ENCODE peak calls at places on chromosomes 7 and 10, in six cellular contexts. C is fibroblast of the aortic adventitia, D is fibroblast of mammary gland, W is AG10803, A is RWPE2, X is lung. J is an unnamed sample.

GRCh38 chr10:72663971-72664370 is 28.0 kb upstream of the MCU start:
- DNase-seq in D (no peak), X (no peak), W (no peak), C (no peak), A (no peak), J (no peak)

GRCh38 chr7:102042016-102042656 is 224.7 kb downstream of the CUX1 start:
- DNase-seq in W (peak), C (peak), D (peak), X (no peak), A (no peak), J (no peak)

GRCh38 chr7:20348408-20348807 is 17.7 kb downstream of the ITGB8 start:
- DNase-seq in C (no peak), X (no peak), A (no peak), D (no peak), W (no peak), J (no peak)

GRCh38 chr7:131606346-131607290 is 50.2 kb upstream of the PODXL start:
- DNase-seq in X (no peak), A (no peak), W (no peak), D (no peak), C (peak), J (peak)

GRCh38 chr7:54129035-54129434 is 413.1 kb upstream of the VSTM2A start:
- DNase-seq in X (no peak), W (no peak), A (no peak), C (no peak), D (no peak), J (no peak)

GRCh38 chr10:112875474-112876267 is 74.4 kb upstream of the TCF7L2 start:
- DNase-seq in C (peak), W (peak), A (no peak), X (no peak), D (peak), J (peak)

GRCh38 chr10:46037107-46037900 is 6.9 kb upstream of the NCOA4 start:
- DNase-seq in C (no peak), W (no peak), A (no peak), D (no peak), X (no peak), J (no peak)

GRCh38 chr7:155371884-155372781 is 74.5 kb downstream of the INSIG1 start:
- DNase-seq in A (peak), X (no peak), D (no peak), C (no peak), W (no peak), J (no peak)

GRCh38 chr10:50367732-50368131 is 116.4 kb upstream of the ASAH2 start:
- DNase-seq in W (peak), C (peak), A (no peak), D (peak), X (no peak), J (peak)

GRCh38 chr10:121172406-121172805 is 321.2 kb downstream of the WDR11 start:
- DNase-seq in X (no peak), A (no peak), C (no peak), D (no peak), W (no peak), J (no peak)

GRCh38 chr10:116753759-116754158 is 11.4 kb upstream of the HSPA12A start:
- DNase-seq in X (no peak), W (no peak), C (peak), D (peak), A (peak), J (no peak)

GRCh38 chr7:100007887-100008286 is 7.5 kb upstream of the ZKSCAN1 start:
- DNase-seq in D (no peak), A (no peak), X (no peak), C (no peak), W (no peak), J (no peak)

DNA sequence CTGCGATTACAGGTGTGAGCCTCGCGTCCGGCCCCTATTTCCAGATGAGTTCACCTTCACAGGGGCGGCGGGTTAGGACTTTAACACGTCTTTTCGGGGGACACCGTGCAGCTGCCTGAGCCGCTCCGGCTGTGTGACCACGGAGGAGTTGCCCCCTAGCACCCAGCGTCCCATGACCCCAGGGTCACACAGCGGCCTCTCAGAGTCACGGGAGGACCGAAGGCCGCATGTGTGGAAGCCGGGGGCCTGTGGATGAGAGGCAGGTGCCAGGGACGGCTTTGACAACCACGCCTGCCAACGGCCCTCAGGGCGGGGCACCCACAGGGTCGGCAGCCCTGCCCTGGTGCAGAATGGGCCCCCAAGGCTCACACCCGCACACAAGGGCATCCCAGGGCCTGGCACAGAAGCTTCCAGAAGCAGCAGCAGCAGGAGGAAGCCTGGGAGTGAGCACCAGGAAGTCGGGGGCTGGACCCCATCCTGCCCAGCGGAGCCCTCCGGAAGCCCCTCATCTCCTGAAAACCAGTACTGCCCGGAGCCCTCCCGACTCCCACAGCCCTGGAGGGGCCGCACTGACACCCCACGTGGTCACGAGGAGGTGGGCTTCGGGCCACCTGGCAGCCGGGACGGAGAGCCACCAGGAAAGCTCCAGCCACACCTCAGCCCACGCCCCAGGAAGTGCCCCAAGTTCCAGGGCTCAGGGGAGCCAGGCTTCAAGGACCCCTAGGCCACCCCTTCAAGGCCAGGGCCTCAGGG is 32.7 kb downstream of the ADAP1 start:
- DNase-seq in D (no peak), X (no peak), W (no peak), A (peak), C (no peak), J (no peak)
- H3K4me3 ChIP-seq in D (no peak), X (no peak), W (no peak), A (no peak), C (no peak), J (no peak)

GRCh38 chr10:59470570-59470969 is 108.2 kb upstream of the FAM13C start:
- DNase-seq in C (no peak), D (no peak), A (no peak), X (no peak), W (no peak), J (no peak)

GRCh38 chr10:59464483-59464882 is 102.1 kb upstream of the FAM13C start:
- DNase-seq in A (no peak), D (no peak), X (no peak), C (no peak), W (no peak), J (no peak)

GRCh38 chr10:59463909-59464308 is 101.6 kb upstream of the FAM13C start:
- DNase-seq in W (no peak), A (no peak), C (no peak), D (no peak), X (no peak), J (no peak)

GRCh38 chr10:59460601-59461000 is 98.3 kb upstream of the FAM13C start:
- DNase-seq in W (peak), A (no peak), X (no peak), C (no peak), D (no peak), J (no peak)

GRCh38 chr10:59465089-59465488 is 102.7 kb upstream of the FAM13C start:
- DNase-seq in A (no peak), C (peak), D (peak), W (peak), X (no peak), J (peak)
- TF ChIP-seq CTCF in A (peak), C (peak), D (peak), W (peak), X (no peak), J (peak)

DNA sequence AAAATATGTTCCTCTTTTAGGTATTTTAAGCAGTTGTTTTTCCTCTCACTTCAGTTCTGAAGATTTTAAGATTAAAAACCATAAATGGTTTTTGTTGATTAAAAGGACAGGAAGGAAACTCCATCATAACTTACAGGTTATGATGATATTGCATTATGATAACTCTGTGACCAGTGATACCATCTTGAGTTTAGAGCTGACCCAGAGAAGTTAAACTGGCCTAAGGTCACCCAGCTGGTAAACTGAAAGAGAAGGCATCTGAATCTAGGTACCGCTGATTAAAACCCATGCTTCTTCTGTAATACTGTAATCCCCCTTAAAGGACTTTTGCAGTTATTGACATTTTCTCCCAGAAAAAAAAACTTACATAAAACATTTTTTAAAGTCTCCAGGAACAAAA is 29.6 kb downstream of the LOXL4 start:
- DNase-seq in X (no peak), W (no peak), C (no peak), A (no peak), D (no peak), J (no peak)
- H3K4me3 ChIP-seq in X (no peak), W (no peak), C (no peak), A (no peak), D (no peak), J (no peak)

DNA sequence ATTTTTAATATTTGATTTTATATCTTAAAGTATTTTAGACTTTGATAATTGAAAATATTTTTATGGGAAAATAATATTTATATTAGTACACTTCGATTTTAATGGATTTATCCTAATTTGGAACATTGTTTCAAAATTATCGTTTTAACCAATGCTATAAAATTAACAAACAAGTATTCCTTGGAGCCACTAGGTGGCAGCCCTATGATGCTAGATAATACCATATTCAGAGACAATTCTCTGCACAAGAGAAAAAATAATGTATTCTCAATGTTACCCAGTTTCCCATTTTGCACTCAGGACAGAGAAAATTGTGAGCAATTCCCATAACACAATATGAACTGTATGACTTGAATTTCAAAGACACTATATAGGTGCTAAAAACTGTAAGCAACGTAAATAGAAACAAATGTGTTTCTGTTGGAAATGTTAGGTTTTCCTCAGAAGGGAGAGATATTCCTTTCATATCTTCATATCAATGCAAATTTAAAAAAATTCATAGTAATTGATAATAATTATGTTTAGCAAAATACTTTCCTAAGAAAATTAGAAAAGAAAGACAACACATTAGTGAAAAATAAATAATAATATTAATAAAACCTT is 237.8 kb downstream of the SEMA3E start:
- DNase-seq in C (peak), X (no peak), A (no peak), W (peak), D (peak), J (peak)
- TF ChIP-seq CTCF in C (peak), X (peak), A (peak), W (peak), D (peak), J (peak)

DNA sequence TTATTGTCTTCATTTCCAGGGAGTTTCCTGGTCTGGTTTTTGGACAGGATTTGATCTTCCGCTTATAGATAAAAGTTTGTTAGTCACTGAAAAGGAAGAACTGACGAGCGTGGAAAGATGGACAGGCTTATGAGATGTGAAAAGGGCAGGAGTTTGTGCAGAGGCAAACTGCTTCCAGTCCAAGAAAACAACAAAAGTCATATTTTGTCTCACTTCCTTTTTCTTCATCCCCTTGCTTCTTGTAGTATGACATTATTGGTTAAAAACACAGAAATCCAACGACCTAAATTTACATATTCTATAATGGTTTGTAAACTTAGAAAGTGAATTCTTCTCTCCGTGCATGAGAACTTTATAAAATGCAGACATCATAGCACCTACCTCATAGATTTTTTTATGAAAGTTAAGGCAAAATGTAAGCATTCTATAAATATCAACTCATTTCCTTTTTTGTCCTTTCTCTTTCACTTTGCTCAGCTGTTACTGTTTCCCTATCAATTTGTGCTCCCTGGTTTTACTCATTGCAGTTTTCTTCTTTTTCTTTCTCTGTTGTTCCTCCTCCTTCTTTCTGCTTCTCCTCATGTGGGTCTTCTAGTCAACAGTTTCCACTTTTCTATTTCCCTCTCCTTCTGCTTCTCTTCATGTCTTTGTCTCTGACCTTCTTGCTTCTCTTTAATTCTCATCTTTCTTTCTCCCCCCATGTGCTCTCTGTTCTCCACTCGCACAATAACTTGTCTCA is 370.2 kb downstream of the ARL4A start:
- DNase-seq in A (no peak), X (no peak), W (no peak), C (no peak), D (no peak), J (peak)
- H3K4me3 ChIP-seq in A (no peak), X (no peak), W (no peak), C (no peak), D (no peak), J (peak)

DNA sequence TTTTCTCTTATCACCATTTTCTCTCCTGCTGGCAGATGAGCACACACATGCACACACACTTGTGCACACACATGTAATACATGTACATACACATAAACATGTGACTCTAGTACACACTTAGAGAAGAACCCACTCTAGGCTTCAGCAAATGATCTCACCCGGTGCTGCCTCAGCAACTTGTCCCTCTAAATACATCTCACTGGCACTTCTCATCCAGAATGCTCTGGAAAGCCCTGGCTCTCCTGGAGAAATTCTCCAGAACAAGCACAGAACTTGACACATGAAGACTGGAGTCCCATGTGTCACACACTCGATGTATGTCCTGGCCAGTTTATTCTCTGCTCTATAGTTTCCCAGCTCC is 254.9 kb downstream of the ELMO1 start:
- DNase-seq in W (no peak), X (no peak), D (no peak), A (no peak), C (no peak), J (no peak)
- TF ChIP-seq CTCF in W (no peak), X (no peak), D (no peak), A (no peak), C (no peak), J (no peak)

GRCh38 chr10:5545778-5546710 is 21.3 kb downstream of the CALML3 start:
- DNase-seq in A (no peak), C (peak), X (peak), D (peak), W (no peak), J (peak)

GRCh38 chr10:5549462-5550249 is 24.9 kb downstream of the CALML3 start:
- DNase-seq in W (no peak), C (no peak), D (no peak), A (no peak), X (no peak), J (no peak)

GRCh38 chr10:5546891-5547683 is 22.3 kb downstream of the CALML3 start:
- DNase-seq in X (peak), C (peak), W (no peak), A (peak), D (no peak), J (peak)

GRCh38 chr10:5547684-5547933 is 22.8 kb downstream of the CALML3 start:
- DNase-seq in C (no peak), A (no peak), X (no peak), W (no peak), D (no peak), J (peak)

GRCh38 chr10:5547934-5548660 is 23.3 kb downstream of the CALML3 start:
- DNase-seq in D (no peak), W (no peak), A (no peak), X (peak), C (peak), J (no peak)
- H3K4me3 ChIP-seq in D (no peak), W (peak), A (no peak), X (no peak), C (peak), J (no peak)

GRCh38 chr10:76050291-76050625 is 618.8 kb downstream of the LRMDA start:
- DNase-seq in A (no peak), D (no peak), W (no peak), X (no peak), C (no peak), J (no peak)
- TF ChIP-seq CTCF in A (no peak), D (no peak), W (no peak), X (no peak), C (no peak), J (no peak)

GRCh38 chr7:106862317-106863183 is 2.5 kb upstream of the PIK3CG start:
- DNase-seq in A (no peak), X (no peak), C (peak), D (peak), W (peak), J (peak)
- H3K4me3 ChIP-seq in A (no peak), X (no peak), C (no peak), D (no peak), W (no peak), J (no peak)

J was measured in fibroblast of villous mesenchyme.